ENCODE peak calls at places on chromosomes 4 and X, in nine cellular contexts. L, O, Z, V, J, W, C, G and B are unnamed samples.
A peak's percentile ranks its signal among the peaks of the same experiment; 100 is the strongest.

GRCh38 chr4:94877973-94878372 is 120.2 kb downstream of the BMPR1B start:
- DNase-seq in C (no peak), G (no peak), W (no peak), O (no peak), Z (no peak), J (peak; percentile 50), L (no peak), V (no peak), B (no peak)

GRCh38 chrX:56783996-56784620 is 55.1 kb downstream of the NBDY start:
- DNase-seq in G (no peak), L (no peak), V (no peak), O (no peak), W (no peak), J (no peak), C (no peak), Z (no peak), B (no peak)

GRCh38 chr4:169090479-169091215 is 80.6 kb upstream of the CBR4 start:
- DNase-seq in V (no peak), G (no peak), O (no peak), W (no peak), L (no peak), Z (no peak), J (no peak), C (no peak), B (no peak)

GRCh38 chr4:89164400-89164799 is 53.1 kb downstream of the TIGD2 start:
- DNase-seq in L (no peak), C (no peak), V (no peak), J (no peak), G (no peak), Z (peak; percentile 22), O (no peak), W (no peak), B (no peak)

GRCh38 chrX:3743821-3744439 is 30.5 kb upstream of the PRKX start:
- DNase-seq in J (no peak), W (no peak), O (peak; percentile 38), C (no peak), Z (no peak), L (no peak), G (no peak), V (no peak), B (no peak)

GRCh38 chrX:20229155-20229554 is 37.6 kb downstream of the RPS6KA3 start:
- DNase-seq in L (no peak), O (no peak), C (no peak), G (no peak), Z (no peak), W (no peak), J (no peak), V (no peak), B (no peak)

GRCh38 chrX:106039920-106040319 is 1.4 kb upstream of the SERPINA7 start:
- DNase-seq in C (no peak), V (no peak), J (peak; percentile 1), O (no peak), G (no peak), L (no peak), Z (no peak), W (no peak), B (peak; percentile 49)

GRCh38 chr4:33998204-33998603 is 2246.1 kb downstream of the ARAP2 start:
- DNase-seq in O (no peak), G (no peak), Z (no peak), V (no peak), J (no peak), L (no peak), W (no peak), C (no peak), B (no peak)

GRCh38 chrX:40267334-40268118 is 169.8 kb upstream of the BCOR start:
- DNase-seq in Z (no peak), W (no peak), C (no peak), O (no peak), G (no peak), L (no peak), J (no peak), V (peak; percentile 15), B (no peak)

GRCh38 chr4:68361146-68361589 is 11.3 kb upstream of the YTHDC1 start:
- DNase-seq in L (no peak), G (no peak), C (no peak), O (no peak), J (no peak), Z (no peak), W (no peak), V (no peak), B (no peak)

GRCh38 chr4:51963871-51964513 is 56.2 kb downstream of the LRRC66 start:
- DNase-seq in W (no peak), V (no peak), G (no peak), L (no peak), J (no peak), O (no peak), C (no peak), Z (no peak), B (no peak)

GRCh38 chrX:70755850-70756249 is 152.7 kb downstream of the TEX11 start:
- DNase-seq in Z (no peak), G (no peak), C (no peak), L (no peak), O (peak; percentile 76), V (no peak), J (no peak), W (no peak), B (peak; percentile 85)

GRCh38 chr4:48490680-48491513 is 845 bp downstream of the ZAR1 start:
- DNase-seq in C (no peak), O (no peak), L (no peak), G (no peak), J (no peak), Z (no peak), V (peak; percentile 25), W (no peak), B (peak; percentile 68)

GRCh38 chr4:2322801-2323200 is 60.9 kb upstream of the MXD4 start:
- DNase-seq in G (no peak), O (no peak), J (no peak), Z (no peak), C (no peak), W (no peak), L (no peak), V (no peak), B (no peak)

GRCh38 chrX:109533005-109533404 is 3.6 kb upstream of the NXT2 start:
- DNase-seq in V (no peak), G (no peak), O (no peak), L (no peak), J (no peak), C (no peak), W (no peak), Z (no peak), B (no peak)

GRCh38 chr4:145308598-145308997 is 128.2 kb upstream of the OTUD4 start:
- DNase-seq in C (no peak), G (no peak), Z (no peak), V (no peak), W (no peak), J (no peak), L (no peak), O (no peak), B (no peak)

GRCh38 chr4:8200302-8200975 is 1.3 kb downstream of the SH3TC1 start:
- DNase-seq in L (no peak), C (no peak), V (peak; percentile 44), J (no peak), W (no peak), O (peak; percentile 21), Z (no peak), G (no peak), B (no peak)

GRCh38 chr4:185304944-185305690 is 90.6 kb downstream of the LRP2BP start:
- DNase-seq in Z (peak; percentile 23), V (no peak), O (peak; percentile 29), C (no peak), J (peak; percentile 29), L (no peak), G (no peak), W (no peak), B (peak; percentile 86)

GRCh38 chr4:174669278-174669677 is 147.0 kb upstream of the HPGD start:
- DNase-seq in W (peak; percentile 21), L (no peak), V (no peak), C (peak; percentile 74), O (no peak), G (no peak), J (peak; percentile 86), Z (no peak), B (no peak)

GRCh38 chr4:1753692-1754311 is 32.5 kb downstream of the TACC3 start:
- DNase-seq in L (no peak), O (no peak), V (no peak), W (no peak), G (no peak), J (no peak), Z (no peak), C (no peak), B (no peak)

GRCh38 chr4:181078236-181078635 is 1165.0 kb upstream of the TENM3 start:
- DNase-seq in J (no peak), O (no peak), Z (no peak), W (no peak), L (no peak), G (no peak), C (peak; percentile 2), V (no peak), B (no peak)

GRCh38 chr4:174318829-174319764 is 35.4 kb downstream of the CEP44 start:
- DNase-seq in V (no peak), L (no peak), C (peak; percentile 47), G (peak; percentile 20), W (no peak), O (no peak), Z (peak; percentile 36), J (peak; percentile 60), B (peak; percentile 58)

GRCh38 chr4:109406337-109406931 is 27.2 kb upstream of the SEC24B start:
- DNase-seq in Z (peak; percentile 51), W (peak; percentile 21), L (peak; percentile 8), G (peak; percentile 68), O (peak; percentile 23), J (peak; percentile 74), V (no peak), C (peak; percentile 30), B (peak; percentile 65)

GRCh38 chrX:111869639-111870034 is 6.3 kb upstream of the TRPC5OS start:
- DNase-seq in V (no peak), O (peak; percentile 16), G (peak; percentile 1), Z (peak; percentile 2), L (no peak), C (peak; percentile 4), J (peak; percentile 51), W (peak; percentile 5), B (peak; percentile 84)

GRCh38 chrX:127558811-127559210 is 493.4 kb downstream of the ACTRT1 start:
- DNase-seq in Z (no peak), J (no peak), W (no peak), V (no peak), G (no peak), C (no peak), L (no peak), O (no peak), B (no peak)

GRCh38 chr4:71816676-71817303 is 32.9 kb upstream of the GC start:
- DNase-seq in Z (no peak), V (no peak), L (no peak), O (no peak), J (no peak), C (no peak), G (no peak), W (no peak), B (no peak)

GRCh38 chrX:19630228-19630627 is 114.9 kb upstream of the MAP3K15 start:
- DNase-seq in L (no peak), O (no peak), W (no peak), C (no peak), G (no peak), V (no peak), Z (no peak), J (no peak), B (no peak)

GRCh38 chrX:72201836-72202536 is 20.4 kb downstream of the PIN4 start:
- DNase-seq in W (no peak), G (no peak), V (no peak), Z (peak; percentile 84), C (peak; percentile 31), L (no peak), J (peak; percentile 83), O (no peak), B (no peak)

GRCh38 chrX:148530464-148531077 is 30.2 kb downstream of the AFF2 start:
- DNase-seq in O (peak; percentile 11), G (peak; percentile 2), J (peak; percentile 39), W (no peak), C (no peak), V (no peak), L (no peak), Z (no peak), B (no peak)

GRCh38 chr4:128153795-128154194 is 92.7 kb downstream of the LARP1B start:
- DNase-seq in J (no peak), C (no peak), V (no peak), O (no peak), Z (no peak), W (no peak), L (no peak), G (no peak), B (no peak)

GRCh38 chrX:53714580-53715335 is 28.2 kb upstream of the HUWE1 start:
- DNase-seq in O (peak; percentile 83), V (peak; percentile 16), L (no peak), J (peak; percentile 56), C (peak; percentile 7), G (no peak), Z (no peak), W (no peak), B (peak; percentile 68)